ENCODE peak calls at places on chromosomes 13 and 19, in ten cellular contexts. One of them, this sample, is unnamed.

GRCh38 chr13:110442946-110443632 is 118.4 kb downstream of the RAB20 start:
- DNase-seq in thoracic aorta: no peak
- DNase-seq in H9: no peak
- DNase-seq in RWPE1: peak
- DNase-seq in left ventricle myocardium inferior: no peak
- DNase-seq in AG04450: no peak
- DNase-seq in tibial nerve: no peak
- DNase-seq in fibroblast of pulmonary artery: peak
- DNase-seq in psoas muscle: no peak
- DNase-seq in GM10248: no peak
- DNase-seq in this sample: no peak

GRCh38 chr19:11421607-11422098 is 2.5 kb upstream of the RGL3 start:
- DNase-seq in AG04450: no peak
- DNase-seq in H9: peak
- DNase-seq in left ventricle myocardium inferior: peak
- DNase-seq in RWPE1: peak
- DNase-seq in psoas muscle: peak
- DNase-seq in thoracic aorta: no peak
- DNase-seq in tibial nerve: no peak
- DNase-seq in GM10248: peak
- DNase-seq in fibroblast of pulmonary artery: no peak
- DNase-seq in this sample: no peak

GRCh38 chr13:39527961-39528720 is 74.9 kb downstream of the LHFPL6 start:
- DNase-seq in RWPE1: peak
- DNase-seq in left ventricle myocardium inferior: no peak
- DNase-seq in AG04450: peak
- DNase-seq in tibial nerve: no peak
- DNase-seq in H9: no peak
- DNase-seq in thoracic aorta: no peak
- DNase-seq in fibroblast of pulmonary artery: peak
- DNase-seq in GM10248: no peak
- DNase-seq in psoas muscle: peak
- DNase-seq in this sample: peak

GRCh38 chr13:21987793-21988192 is 316.9 kb downstream of the FGF9 start:
- DNase-seq in RWPE1: no peak
- DNase-seq in tibial nerve: no peak
- DNase-seq in fibroblast of pulmonary artery: no peak
- DNase-seq in H9: no peak
- DNase-seq in left ventricle myocardium inferior: no peak
- DNase-seq in psoas muscle: no peak
- DNase-seq in GM10248: no peak
- DNase-seq in AG04450: no peak
- DNase-seq in thoracic aorta: no peak
- DNase-seq in this sample: no peak

GRCh38 chr13:74158028-74158427 is 23.8 kb upstream of the KLF12 start:
- DNase-seq in psoas muscle: no peak
- DNase-seq in left ventricle myocardium inferior: peak
- DNase-seq in thoracic aorta: no peak
- DNase-seq in GM10248: no peak
- DNase-seq in H9: no peak
- DNase-seq in RWPE1: no peak
- DNase-seq in fibroblast of pulmonary artery: peak
- DNase-seq in tibial nerve: no peak
- DNase-seq in AG04450: peak
- DNase-seq in this sample: peak

GRCh38 chr19:54325194-54325621 is 12.2 kb upstream of the LILRA5 start:
- DNase-seq in thoracic aorta: no peak
- DNase-seq in H9: no peak
- DNase-seq in AG04450: no peak
- DNase-seq in fibroblast of pulmonary artery: peak
- DNase-seq in psoas muscle: no peak
- DNase-seq in RWPE1: peak
- DNase-seq in GM10248: peak
- DNase-seq in tibial nerve: peak
- DNase-seq in left ventricle myocardium inferior: no peak
- DNase-seq in this sample: no peak

GRCh38 chr13:48731957-48732569 is 78.3 kb downstream of the CYSLTR2 start:
- DNase-seq in tibial nerve: peak
- DNase-seq in RWPE1: no peak
- DNase-seq in left ventricle myocardium inferior: peak
- DNase-seq in H9: peak
- DNase-seq in GM10248: peak
- DNase-seq in psoas muscle: peak
- DNase-seq in fibroblast of pulmonary artery: peak
- DNase-seq in AG04450: no peak
- DNase-seq in thoracic aorta: no peak
- DNase-seq in this sample: no peak

GRCh38 chr13:56713656-56714055 is 427.1 kb upstream of the PRR20A start:
- DNase-seq in H9: no peak
- DNase-seq in left ventricle myocardium inferior: no peak
- DNase-seq in psoas muscle: no peak
- DNase-seq in thoracic aorta: no peak
- DNase-seq in RWPE1: no peak
- DNase-seq in tibial nerve: no peak
- DNase-seq in AG04450: no peak
- DNase-seq in GM10248: no peak
- DNase-seq in fibroblast of pulmonary artery: no peak
- DNase-seq in this sample: no peak

GRCh38 chr13:51923983-51924539 is 62.3 kb downstream of the CCDC70 start:
- DNase-seq in tibial nerve: no peak
- DNase-seq in RWPE1: peak
- DNase-seq in GM10248: no peak
- DNase-seq in left ventricle myocardium inferior: no peak
- DNase-seq in H9: peak
- DNase-seq in fibroblast of pulmonary artery: no peak
- DNase-seq in thoracic aorta: no peak
- DNase-seq in psoas muscle: no peak
- DNase-seq in AG04450: no peak
- DNase-seq in this sample: no peak
- TF ChIP-seq CTCF in tibial nerve: no peak
- TF ChIP-seq CTCF in RWPE1: no peak
- TF ChIP-seq CTCF in GM10248: no peak
- TF ChIP-seq CTCF in left ventricle myocardium inferior: peak
- TF ChIP-seq CTCF in H9: peak
- TF ChIP-seq CTCF in fibroblast of pulmonary artery: peak
- TF ChIP-seq CTCF in thoracic aorta: no peak
- TF ChIP-seq CTCF in psoas muscle: no peak
- TF ChIP-seq CTCF in AG04450: peak
- TF ChIP-seq CTCF in this sample: peak

GRCh38 chr19:4624301-4624700 is 15.0 kb upstream of the TNFAIP8L1 start:
- DNase-seq in left ventricle myocardium inferior: no peak
- DNase-seq in AG04450: no peak
- DNase-seq in tibial nerve: no peak
- DNase-seq in fibroblast of pulmonary artery: no peak
- DNase-seq in thoracic aorta: no peak
- DNase-seq in GM10248: no peak
- DNase-seq in RWPE1: no peak
- DNase-seq in psoas muscle: no peak
- DNase-seq in H9: no peak
- DNase-seq in this sample: no peak

GRCh38 chr19:4619668-4620294 is 19.5 kb upstream of the TNFAIP8L1 start:
- DNase-seq in RWPE1: no peak
- DNase-seq in left ventricle myocardium inferior: no peak
- DNase-seq in H9: no peak
- DNase-seq in GM10248: no peak
- DNase-seq in thoracic aorta: no peak
- DNase-seq in tibial nerve: no peak
- DNase-seq in AG04450: no peak
- DNase-seq in psoas muscle: no peak
- DNase-seq in fibroblast of pulmonary artery: no peak
- DNase-seq in this sample: no peak

GRCh38 chr19:4622695-4623421 is 16.5 kb upstream of the TNFAIP8L1 start:
- DNase-seq in tibial nerve: no peak
- DNase-seq in left ventricle myocardium inferior: no peak
- DNase-seq in GM10248: no peak
- DNase-seq in psoas muscle: no peak
- DNase-seq in H9: peak
- DNase-seq in AG04450: no peak
- DNase-seq in thoracic aorta: no peak
- DNase-seq in RWPE1: no peak
- DNase-seq in fibroblast of pulmonary artery: no peak
- DNase-seq in this sample: no peak

GRCh38 chr19:4620675-4621074 is 18.6 kb upstream of the TNFAIP8L1 start:
- DNase-seq in fibroblast of pulmonary artery: no peak
- DNase-seq in thoracic aorta: no peak
- DNase-seq in left ventricle myocardium inferior: no peak
- DNase-seq in RWPE1: no peak
- DNase-seq in psoas muscle: no peak
- DNase-seq in tibial nerve: no peak
- DNase-seq in AG04450: no peak
- DNase-seq in H9: no peak
- DNase-seq in GM10248: no peak
- DNase-seq in this sample: no peak

DNA sequence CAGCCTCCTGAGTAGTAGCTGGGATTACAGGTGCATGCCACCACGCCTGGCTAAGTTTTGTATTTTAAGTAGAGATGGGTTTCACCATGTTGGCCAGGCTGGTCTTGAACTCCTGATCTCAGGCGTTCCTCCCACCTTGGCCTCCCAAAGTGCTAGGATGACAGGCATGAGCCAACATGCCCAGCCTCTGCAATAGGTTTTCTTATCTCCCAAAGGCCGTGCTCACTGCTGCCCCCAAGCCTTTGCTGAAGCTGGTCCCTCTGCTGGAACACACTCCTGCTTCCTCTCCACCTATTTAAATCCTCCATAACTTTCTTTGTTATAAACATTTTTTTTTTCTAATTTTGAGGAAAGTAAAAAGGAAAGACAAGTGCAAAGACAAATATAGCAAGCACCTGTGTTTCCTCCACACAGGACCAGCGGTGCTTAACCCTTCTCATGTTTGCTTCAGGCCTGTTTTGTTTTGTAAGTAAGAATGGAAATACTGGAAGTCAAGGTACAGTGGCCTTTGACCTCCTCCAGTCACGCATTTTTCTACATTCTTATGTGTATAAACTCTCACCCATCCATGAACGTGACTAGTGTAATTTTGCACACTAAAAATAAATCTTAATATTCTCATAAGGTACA is 14.5 kb upstream of the TNFAIP8L1 start:
- DNase-seq in RWPE1: no peak
- DNase-seq in GM10248: no peak
- DNase-seq in H9: peak
- DNase-seq in tibial nerve: no peak
- DNase-seq in thoracic aorta: no peak
- DNase-seq in psoas muscle: no peak
- DNase-seq in left ventricle myocardium inferior: no peak
- DNase-seq in fibroblast of pulmonary artery: peak
- DNase-seq in AG04450: no peak
- DNase-seq in this sample: no peak
- TF ChIP-seq CTCF in RWPE1: peak
- TF ChIP-seq CTCF in GM10248: peak
- TF ChIP-seq CTCF in H9: peak
- TF ChIP-seq CTCF in tibial nerve: no peak
- TF ChIP-seq CTCF in thoracic aorta: no peak
- TF ChIP-seq CTCF in psoas muscle: peak
- TF ChIP-seq CTCF in left ventricle myocardium inferior: peak
- TF ChIP-seq CTCF in fibroblast of pulmonary artery: peak
- TF ChIP-seq CTCF in AG04450: peak
- TF ChIP-seq CTCF in this sample: peak

DNA sequence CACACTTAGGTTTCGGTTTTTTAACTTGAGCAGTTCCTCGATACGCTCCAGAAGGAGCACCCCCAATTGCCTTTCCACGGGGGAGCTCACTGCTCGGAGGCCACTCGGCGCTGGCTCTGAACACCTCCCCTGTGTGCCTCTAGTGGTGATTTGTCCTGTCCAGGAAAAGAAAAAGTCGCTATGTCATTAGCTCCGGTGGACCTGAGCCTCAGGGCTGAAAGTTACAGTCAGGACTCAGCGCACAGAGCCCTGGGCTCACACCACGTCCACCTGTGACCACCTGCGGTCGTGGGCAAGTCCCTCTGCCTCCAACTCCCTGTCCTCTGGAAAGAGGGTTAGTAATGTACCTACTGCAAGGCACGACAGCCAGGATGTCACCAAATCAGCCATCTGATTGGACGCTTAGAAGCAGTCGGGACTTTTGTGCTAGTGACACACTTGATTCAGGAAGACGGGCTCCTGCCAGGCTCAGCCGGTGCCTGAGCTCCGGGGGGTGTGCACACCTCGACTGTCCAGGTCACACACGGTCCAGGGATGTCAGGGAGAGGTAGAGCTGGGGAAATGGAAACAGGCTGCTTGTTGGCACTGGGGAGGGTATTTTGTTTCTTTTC is 3.9 kb upstream of the TMPRSS9 start:
- DNase-seq in RWPE1: no peak
- DNase-seq in GM10248: no peak
- DNase-seq in thoracic aorta: no peak
- DNase-seq in psoas muscle: no peak
- DNase-seq in fibroblast of pulmonary artery: no peak
- DNase-seq in AG04450: no peak
- DNase-seq in left ventricle myocardium inferior: no peak
- DNase-seq in H9: no peak
- DNase-seq in tibial nerve: no peak
- DNase-seq in this sample: no peak
- TF ChIP-seq CTCF in RWPE1: no peak
- TF ChIP-seq CTCF in GM10248: no peak
- TF ChIP-seq CTCF in thoracic aorta: no peak
- TF ChIP-seq CTCF in psoas muscle: no peak
- TF ChIP-seq CTCF in fibroblast of pulmonary artery: no peak
- TF ChIP-seq CTCF in AG04450: no peak
- TF ChIP-seq CTCF in left ventricle myocardium inferior: no peak
- TF ChIP-seq CTCF in H9: peak
- TF ChIP-seq CTCF in tibial nerve: no peak
- TF ChIP-seq CTCF in this sample: no peak

GRCh38 chr19:13574933-13575332 is 68.7 kb upstream of the CACNA1A start:
- DNase-seq in RWPE1: peak
- DNase-seq in thoracic aorta: no peak
- DNase-seq in GM10248: no peak
- DNase-seq in psoas muscle: no peak
- DNase-seq in AG04450: no peak
- DNase-seq in tibial nerve: no peak
- DNase-seq in H9: peak
- DNase-seq in left ventricle myocardium inferior: no peak
- DNase-seq in fibroblast of pulmonary artery: no peak
- DNase-seq in this sample: no peak

GRCh38 chr19:13576726-13577125 is 70.4 kb upstream of the CACNA1A start:
- DNase-seq in fibroblast of pulmonary artery: no peak
- DNase-seq in tibial nerve: no peak
- DNase-seq in psoas muscle: no peak
- DNase-seq in RWPE1: no peak
- DNase-seq in thoracic aorta: no peak
- DNase-seq in GM10248: no peak
- DNase-seq in left ventricle myocardium inferior: no peak
- DNase-seq in AG04450: no peak
- DNase-seq in H9: no peak
- DNase-seq in this sample: no peak

GRCh38 chr19:13583114-13583513 is 76.8 kb upstream of the CACNA1A start:
- DNase-seq in thoracic aorta: no peak
- DNase-seq in left ventricle myocardium inferior: no peak
- DNase-seq in psoas muscle: no peak
- DNase-seq in RWPE1: no peak
- DNase-seq in GM10248: no peak
- DNase-seq in AG04450: no peak
- DNase-seq in fibroblast of pulmonary artery: no peak
- DNase-seq in H9: no peak
- DNase-seq in tibial nerve: no peak
- DNase-seq in this sample: no peak

GRCh38 chr19:13583753-13584152 is 77.5 kb upstream of the CACNA1A start:
- DNase-seq in psoas muscle: no peak
- DNase-seq in GM10248: no peak
- DNase-seq in RWPE1: no peak
- DNase-seq in left ventricle myocardium inferior: no peak
- DNase-seq in H9: no peak
- DNase-seq in AG04450: no peak
- DNase-seq in thoracic aorta: no peak
- DNase-seq in fibroblast of pulmonary artery: no peak
- DNase-seq in tibial nerve: no peak
- DNase-seq in this sample: no peak

GRCh38 chr19:13579388-13580060 is 73.2 kb upstream of the CACNA1A start:
- DNase-seq in RWPE1: no peak
- DNase-seq in tibial nerve: no peak
- DNase-seq in thoracic aorta: no peak
- DNase-seq in GM10248: no peak
- DNase-seq in fibroblast of pulmonary artery: no peak
- DNase-seq in psoas muscle: no peak
- DNase-seq in H9: no peak
- DNase-seq in AG04450: peak
- DNase-seq in left ventricle myocardium inferior: no peak
- DNase-seq in this sample: no peak
- TF ChIP-seq CTCF in RWPE1: no peak
- TF ChIP-seq CTCF in tibial nerve: no peak
- TF ChIP-seq CTCF in thoracic aorta: no peak
- TF ChIP-seq CTCF in GM10248: no peak
- TF ChIP-seq CTCF in fibroblast of pulmonary artery: no peak
- TF ChIP-seq CTCF in psoas muscle: no peak
- TF ChIP-seq CTCF in H9: peak
- TF ChIP-seq CTCF in AG04450: peak
- TF ChIP-seq CTCF in left ventricle myocardium inferior: no peak
- TF ChIP-seq CTCF in this sample: no peak

This sample was measured in AG09319.